ENCODE peak calls at places on chromosomes 5 and 9, in four cellular contexts. T is SK-MEL-5, K is bronchial epithelial cell, N is posterior cingulate gyrus. X is an unnamed sample.

GRCh38 chr5:129356846-129357245 is 103.3 kb upstream of the ADAMTS19 start:
- DNase-seq in N (no peak), T (no peak), K (no peak), X (no peak)

GRCh38 chr5:171750316-171750788 is 35.3 kb upstream of the SMIM23 start:
- DNase-seq in K (peak), N (no peak), T (peak), X (no peak)

GRCh38 chr5:37044120-37044519 is 167.6 kb downstream of the NIPBL start:
- DNase-seq in T (no peak), K (no peak), N (no peak), X (no peak)

GRCh38 chr5:135829681-135830383 is 4.6 kb upstream of the SLC25A48 start:
- DNase-seq in T (peak), K (peak), N (peak), X (peak)

GRCh38 chr9:122112238-122112637 is 19.1 kb upstream of the TTLL11 start:
- DNase-seq in N (no peak), K (no peak), T (no peak), X (no peak)

GRCh38 chr5:170176916-170177315 is 55.9 kb upstream of the C5orf58 start:
- DNase-seq in T (no peak), N (no peak), K (no peak), X (no peak)

GRCh38 chr9:16069671-16070586 is 517.1 kb downstream of the CCDC171 start:
- DNase-seq in N (no peak), K (no peak), T (no peak), X (no peak)

GRCh38 chr9:107137495-107138202 is 145.4 kb upstream of the RAD23B start:
- DNase-seq in T (peak), N (no peak), K (peak), X (peak)

GRCh38 chr5:72388652-72389051 is 68.5 kb downstream of the PTCD2 start:
- DNase-seq in N (peak), K (no peak), T (no peak), X (no peak)

GRCh38 chr5:78893959-78894676 is 91.0 kb downstream of the ARSB start:
- DNase-seq in K (no peak), N (no peak), T (no peak), X (no peak)

GRCh38 chr9:23733495-23734078 is 92.5 kb downstream of the ELAVL2 start:
- DNase-seq in K (no peak), N (no peak), T (no peak), X (no peak)

GRCh38 chr5:126370796-126371718 is 52.2 kb upstream of the GRAMD2B start:
- DNase-seq in T (no peak), N (no peak), K (peak), X (peak)

GRCh38 chr5:6737043-6737941 is 24.1 kb downstream of the TENT4A start:
- DNase-seq in N (no peak), T (no peak), K (no peak), X (no peak)

GRCh38 chr9:133855802-133856592 is 117.8 kb upstream of the SARDH start:
- DNase-seq in K (peak), N (no peak), T (no peak), X (peak)

GRCh38 chr9:128249914-128250838 is 25.6 kb downstream of the GOLGA2 start:
- DNase-seq in K (peak), N (peak), T (peak), X (peak)

GRCh38 chr5:10319202-10319851 is 11.6 kb upstream of the CMBL start:
- DNase-seq in T (no peak), N (no peak), K (no peak), X (peak)

GRCh38 chr9:84850830-84851372 is 181.4 kb downstream of the NTRK2 start:
- DNase-seq in T (no peak), N (no peak), K (no peak), X (no peak)

GRCh38 chr5:53219174-53219573 is 109.6 kb upstream of the MOCS2 start:
- DNase-seq in N (no peak), K (no peak), T (peak), X (no peak)

GRCh38 chr5:74107899-74108298 is 481.9 kb downstream of the ARHGEF28 start:
- DNase-seq in K (no peak), N (no peak), T (no peak), X (no peak)

GRCh38 chr5:53017383-53017782 is 28.2 kb downstream of the ITGA2 start:
- DNase-seq in K (no peak), N (peak), T (no peak), X (no peak)

GRCh38 chr9:31700252-31701045 is 684.0 kb upstream of the ACO1 start:
- DNase-seq in K (peak), T (no peak), N (no peak), X (no peak)

GRCh38 chr5:156456857-156457256 is 129.9 kb downstream of the SGCD start:
- DNase-seq in N (no peak), K (no peak), T (no peak), X (no peak)

GRCh38 chr9:137293482-137294090 is 8.5 kb downstream of the NRARP start:
- DNase-seq in K (no peak), N (no peak), T (no peak), X (no peak)

GRCh38 chr9:115234094-115234493 is 116.1 kb upstream of the TNC start:
- DNase-seq in T (no peak), K (peak), N (no peak), X (peak)

GRCh38 chr9:122498883-122499288 is 11.7 kb upstream of the OR1J2 start:
- DNase-seq in T (peak), K (peak), N (no peak), X (peak)

GRCh38 chr9:136201609-136202448 is 3.1 kb downstream of the LHX3 start:
- DNase-seq in T (no peak), N (no peak), K (no peak), X (no peak)

GRCh38 chr5:159947708-159948358 is 31.6 kb downstream of the ADRA1B start:
- DNase-seq in N (no peak), K (no peak), T (peak), X (no peak)

GRCh38 chr9:33106827-33107621 is 30.6 kb upstream of the SMU1 start:
- DNase-seq in T (no peak), K (peak), N (no peak), X (peak)